ENCODE peak calls at places on chromosomes 4 and X, in nine cellular contexts. One of them, this sample, is unnamed. For H3K27me3, the result is how much of the 10 kb centered on the place peaks cover.

GRCh38 chr4:101200561-101200960 is 146.8 kb downstream of the PPP3CA start:
- DNase-seq in BJ: peak
- DNase-seq in brain microvascular endothelial cell: peak
- DNase-seq in fibroblast of lung: peak
- DNase-seq in heart right ventricle: no peak
- DNase-seq in dorsolateral prefrontal cortex: no peak
- DNase-seq in CD8-positive, alpha-beta T cell: no peak
- DNase-seq in upper lobe of right lung: no peak
- DNase-seq in uterus: no peak
- DNase-seq in this sample: peak

GRCh38 chr4:10417720-10418119 is 39.5 kb downstream of the ZNF518B start:
- DNase-seq in CD8-positive, alpha-beta T cell: no peak
- DNase-seq in dorsolateral prefrontal cortex: no peak
- DNase-seq in fibroblast of lung: peak
- DNase-seq in brain microvascular endothelial cell: no peak
- DNase-seq in BJ: no peak
- DNase-seq in heart right ventricle: peak
- DNase-seq in uterus: no peak
- DNase-seq in upper lobe of right lung: no peak
- DNase-seq in this sample: no peak

GRCh38 chr4:168731706-168732414 is 235.0 kb downstream of the PALLD start:
- DNase-seq in BJ: no peak
- DNase-seq in upper lobe of right lung: no peak
- DNase-seq in brain microvascular endothelial cell: no peak
- DNase-seq in uterus: no peak
- DNase-seq in fibroblast of lung: peak
- DNase-seq in dorsolateral prefrontal cortex: no peak
- DNase-seq in heart right ventricle: no peak
- DNase-seq in CD8-positive, alpha-beta T cell: no peak
- DNase-seq in this sample: no peak

GRCh38 chrX:49915352-49916222 is 6.8 kb upstream of the CLCN5 start:
- DNase-seq in fibroblast of lung: peak
- DNase-seq in upper lobe of right lung: no peak
- DNase-seq in CD8-positive, alpha-beta T cell: peak
- DNase-seq in heart right ventricle: peak
- DNase-seq in dorsolateral prefrontal cortex: no peak
- DNase-seq in brain microvascular endothelial cell: peak
- DNase-seq in BJ: no peak
- DNase-seq in uterus: peak
- DNase-seq in this sample: peak

GRCh38 chrX:21721175-21721574 is 36.7 kb downstream of the SMPX start:
- DNase-seq in BJ: no peak
- DNase-seq in uterus: no peak
- DNase-seq in upper lobe of right lung: no peak
- DNase-seq in CD8-positive, alpha-beta T cell: no peak
- DNase-seq in fibroblast of lung: peak
- DNase-seq in heart right ventricle: peak
- DNase-seq in brain microvascular endothelial cell: no peak
- DNase-seq in dorsolateral prefrontal cortex: no peak
- DNase-seq in this sample: no peak

GRCh38 chr4:125314676-125315570 is at the start of gene FAT4:
- DNase-seq in brain microvascular endothelial cell: peak
- DNase-seq in BJ: peak
- DNase-seq in heart right ventricle: peak
- DNase-seq in dorsolateral prefrontal cortex: peak
- DNase-seq in fibroblast of lung: peak
- DNase-seq in uterus: peak
- DNase-seq in CD8-positive, alpha-beta T cell: peak
- DNase-seq in upper lobe of right lung: peak
- DNase-seq in this sample: peak

GRCh38 chr4:186693159-186693815 is 30.4 kb downstream of the FAT1 start:
- DNase-seq in CD8-positive, alpha-beta T cell: no peak
- DNase-seq in fibroblast of lung: peak
- DNase-seq in heart right ventricle: peak
- DNase-seq in upper lobe of right lung: peak
- DNase-seq in BJ: peak
- DNase-seq in brain microvascular endothelial cell: peak
- DNase-seq in uterus: peak
- DNase-seq in dorsolateral prefrontal cortex: no peak
- DNase-seq in this sample: peak

GRCh38 chrX:18348047-18348446 is 6.4 kb downstream of the SCML2 start:
- DNase-seq in BJ: peak
- DNase-seq in fibroblast of lung: peak
- DNase-seq in CD8-positive, alpha-beta T cell: no peak
- DNase-seq in dorsolateral prefrontal cortex: no peak
- DNase-seq in upper lobe of right lung: no peak
- DNase-seq in heart right ventricle: no peak
- DNase-seq in brain microvascular endothelial cell: no peak
- DNase-seq in uterus: no peak
- DNase-seq in this sample: no peak

GRCh38 chr4:8817813-8818062 is 53.9 kb downstream of the HMX1 start:
- DNase-seq in brain microvascular endothelial cell: no peak
- DNase-seq in fibroblast of lung: no peak
- DNase-seq in heart right ventricle: no peak
- DNase-seq in CD8-positive, alpha-beta T cell: no peak
- DNase-seq in dorsolateral prefrontal cortex: no peak
- DNase-seq in upper lobe of right lung: peak
- DNase-seq in BJ: no peak
- DNase-seq in uterus: no peak
- DNase-seq in this sample: no peak

GRCh38 chr4:89904524-89904923 is 9.9 kb downstream of the MMRN1 start:
- DNase-seq in dorsolateral prefrontal cortex: no peak
- DNase-seq in BJ: no peak
- DNase-seq in heart right ventricle: no peak
- DNase-seq in fibroblast of lung: no peak
- DNase-seq in upper lobe of right lung: no peak
- DNase-seq in brain microvascular endothelial cell: no peak
- DNase-seq in CD8-positive, alpha-beta T cell: no peak
- DNase-seq in uterus: no peak
- DNase-seq in this sample: no peak

GRCh38 chrX:78321809-78322208 is 5.6 kb downstream of the CYSLTR1 start:
- DNase-seq in brain microvascular endothelial cell: no peak
- DNase-seq in CD8-positive, alpha-beta T cell: peak
- DNase-seq in upper lobe of right lung: no peak
- DNase-seq in uterus: no peak
- DNase-seq in heart right ventricle: peak
- DNase-seq in fibroblast of lung: no peak
- DNase-seq in dorsolateral prefrontal cortex: no peak
- DNase-seq in BJ: no peak
- DNase-seq in this sample: peak

GRCh38 chrX:117508021-117508420 is 608.6 kb downstream of the KLHL13 start:
- DNase-seq in upper lobe of right lung: no peak
- DNase-seq in BJ: no peak
- DNase-seq in CD8-positive, alpha-beta T cell: no peak
- DNase-seq in uterus: no peak
- DNase-seq in heart right ventricle: no peak
- DNase-seq in dorsolateral prefrontal cortex: no peak
- DNase-seq in brain microvascular endothelial cell: no peak
- DNase-seq in fibroblast of lung: no peak
- DNase-seq in this sample: no peak

GRCh38 chrX:20266810-20267598 is at the start of gene RPS6KA3:
- DNase-seq in heart right ventricle: peak
- DNase-seq in CD8-positive, alpha-beta T cell: peak
- DNase-seq in brain microvascular endothelial cell: peak
- DNase-seq in dorsolateral prefrontal cortex: peak
- DNase-seq in BJ: peak
- DNase-seq in uterus: peak
- DNase-seq in upper lobe of right lung: peak
- DNase-seq in fibroblast of lung: peak
- DNase-seq in this sample: peak

GRCh38 chr4:1378559-1379231 is 27.5 kb downstream of the NKX1-1 start:
- DNase-seq in dorsolateral prefrontal cortex: no peak
- DNase-seq in CD8-positive, alpha-beta T cell: no peak
- DNase-seq in BJ: no peak
- DNase-seq in upper lobe of right lung: peak
- DNase-seq in brain microvascular endothelial cell: no peak
- DNase-seq in heart right ventricle: no peak
- DNase-seq in fibroblast of lung: no peak
- DNase-seq in uterus: no peak
- DNase-seq in this sample: no peak

GRCh38 chr4:94870151-94870550 is 112.4 kb downstream of the BMPR1B start:
- DNase-seq in BJ: no peak
- DNase-seq in upper lobe of right lung: no peak
- DNase-seq in uterus: no peak
- DNase-seq in fibroblast of lung: peak
- DNase-seq in CD8-positive, alpha-beta T cell: no peak
- DNase-seq in dorsolateral prefrontal cortex: no peak
- DNase-seq in heart right ventricle: no peak
- DNase-seq in brain microvascular endothelial cell: no peak
- DNase-seq in this sample: no peak

GRCh38 chr4:151371045-151371605 is 37.9 kb upstream of the FHIP1A start:
- DNase-seq in CD8-positive, alpha-beta T cell: no peak
- DNase-seq in heart right ventricle: no peak
- DNase-seq in brain microvascular endothelial cell: no peak
- DNase-seq in upper lobe of right lung: no peak
- DNase-seq in uterus: no peak
- DNase-seq in BJ: no peak
- DNase-seq in dorsolateral prefrontal cortex: no peak
- DNase-seq in fibroblast of lung: peak
- DNase-seq in this sample: no peak

GRCh38 chrX:41406211-41406610 is 40.9 kb upstream of the NYX start:
- DNase-seq in heart right ventricle: no peak
- DNase-seq in upper lobe of right lung: no peak
- DNase-seq in brain microvascular endothelial cell: no peak
- DNase-seq in dorsolateral prefrontal cortex: no peak
- DNase-seq in uterus: no peak
- DNase-seq in BJ: no peak
- DNase-seq in fibroblast of lung: peak
- DNase-seq in CD8-positive, alpha-beta T cell: no peak
- DNase-seq in this sample: peak

GRCh38 chr4:72569719-72570235 is 756 bp upstream of the ADAMTS3 start:
- DNase-seq in fibroblast of lung: peak
- DNase-seq in upper lobe of right lung: no peak
- DNase-seq in heart right ventricle: no peak
- DNase-seq in CD8-positive, alpha-beta T cell: no peak
- DNase-seq in uterus: no peak
- DNase-seq in BJ: no peak
- DNase-seq in dorsolateral prefrontal cortex: no peak
- DNase-seq in brain microvascular endothelial cell: no peak
- DNase-seq in this sample: peak

GRCh38 chrX:71177327-71177726 is 32.7 kb downstream of the NLGN3 start:
- DNase-seq in brain microvascular endothelial cell: no peak
- DNase-seq in fibroblast of lung: no peak
- DNase-seq in CD8-positive, alpha-beta T cell: no peak
- DNase-seq in BJ: no peak
- DNase-seq in heart right ventricle: no peak
- DNase-seq in dorsolateral prefrontal cortex: no peak
- DNase-seq in upper lobe of right lung: no peak
- DNase-seq in uterus: no peak
- DNase-seq in this sample: no peak

GRCh38 chrX:102976290-102976689 is 39.2 kb downstream of the RAB40AL start:
- DNase-seq in brain microvascular endothelial cell: no peak
- DNase-seq in uterus: no peak
- DNase-seq in dorsolateral prefrontal cortex: no peak
- DNase-seq in fibroblast of lung: peak
- DNase-seq in heart right ventricle: no peak
- DNase-seq in BJ: no peak
- DNase-seq in CD8-positive, alpha-beta T cell: no peak
- DNase-seq in upper lobe of right lung: no peak
- DNase-seq in this sample: peak

GRCh38 chr4:85761803-85762202 is 286.9 kb downstream of the ARHGAP24 start:
- DNase-seq in heart right ventricle: peak
- DNase-seq in CD8-positive, alpha-beta T cell: no peak
- DNase-seq in BJ: no peak
- DNase-seq in brain microvascular endothelial cell: peak
- DNase-seq in uterus: no peak
- DNase-seq in upper lobe of right lung: no peak
- DNase-seq in dorsolateral prefrontal cortex: no peak
- DNase-seq in fibroblast of lung: peak
- DNase-seq in this sample: no peak

GRCh38 chrX:95836517-95836916 is 848.1 kb upstream of the DIAPH2 start:
- DNase-seq in BJ: no peak
- DNase-seq in CD8-positive, alpha-beta T cell: no peak
- DNase-seq in heart right ventricle: no peak
- DNase-seq in fibroblast of lung: no peak
- DNase-seq in upper lobe of right lung: no peak
- DNase-seq in brain microvascular endothelial cell: no peak
- DNase-seq in dorsolateral prefrontal cortex: no peak
- DNase-seq in uterus: no peak
- DNase-seq in this sample: no peak

GRCh38 chrX:95835223-95835622 is 849.4 kb upstream of the DIAPH2 start:
- DNase-seq in upper lobe of right lung: no peak
- DNase-seq in BJ: no peak
- DNase-seq in CD8-positive, alpha-beta T cell: no peak
- DNase-seq in dorsolateral prefrontal cortex: no peak
- DNase-seq in brain microvascular endothelial cell: no peak
- DNase-seq in heart right ventricle: no peak
- DNase-seq in fibroblast of lung: no peak
- DNase-seq in uterus: no peak
- DNase-seq in this sample: no peak
- H3K27me3 ChIP-seq in upper lobe of right lung: under half
- H3K27me3 ChIP-seq in BJ: under half
- H3K27me3 ChIP-seq in CD8-positive, alpha-beta T cell: under half
- H3K27me3 ChIP-seq in dorsolateral prefrontal cortex: under half
- H3K27me3 ChIP-seq in brain microvascular endothelial cell: under half
- H3K27me3 ChIP-seq in heart right ventricle: under half
- H3K27me3 ChIP-seq in fibroblast of lung: under half
- H3K27me3 ChIP-seq in uterus: under half
- H3K27me3 ChIP-seq in this sample: under half

DNA sequence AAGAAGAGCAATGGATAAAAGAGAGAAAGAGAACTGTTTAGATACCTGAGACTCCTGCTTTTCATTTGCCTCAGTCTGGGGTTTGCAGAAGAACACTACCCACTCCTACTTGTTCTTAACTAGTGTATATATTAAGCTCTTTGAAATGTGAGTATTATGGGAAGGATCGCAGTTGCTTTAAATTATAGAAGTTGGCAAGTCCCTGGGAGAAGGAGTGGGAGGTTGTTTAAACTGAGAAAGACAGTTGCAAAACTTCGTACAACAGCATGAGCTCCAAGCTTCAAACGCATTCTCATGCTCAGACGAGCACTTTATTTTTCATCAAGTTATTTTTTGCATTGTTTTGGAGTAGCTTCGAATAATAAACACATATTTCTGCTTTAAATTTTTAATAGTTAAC is 88.1 kb upstream of the C1QTNF7 start:
- DNase-seq in fibroblast of lung: no peak
- DNase-seq in upper lobe of right lung: no peak
- DNase-seq in uterus: no peak
- DNase-seq in CD8-positive, alpha-beta T cell: no peak
- DNase-seq in BJ: no peak
- DNase-seq in heart right ventricle: no peak
- DNase-seq in brain microvascular endothelial cell: no peak
- DNase-seq in dorsolateral prefrontal cortex: no peak
- DNase-seq in this sample: no peak
- H3K4me3 ChIP-seq in fibroblast of lung: no peak
- H3K4me3 ChIP-seq in upper lobe of right lung: peak
- H3K4me3 ChIP-seq in uterus: peak
- H3K4me3 ChIP-seq in CD8-positive, alpha-beta T cell: no peak
- H3K4me3 ChIP-seq in BJ: no peak
- H3K4me3 ChIP-seq in heart right ventricle: no peak
- H3K4me3 ChIP-seq in brain microvascular endothelial cell: no peak
- H3K4me3 ChIP-seq in dorsolateral prefrontal cortex: no peak
- H3K4me3 ChIP-seq in this sample: no peak

GRCh38 chr4:5524451-5524850 is 183.9 kb downstream of the EVC2 start:
- DNase-seq in fibroblast of lung: peak
- DNase-seq in dorsolateral prefrontal cortex: no peak
- DNase-seq in heart right ventricle: no peak
- DNase-seq in BJ: no peak
- DNase-seq in upper lobe of right lung: no peak
- DNase-seq in uterus: no peak
- DNase-seq in CD8-positive, alpha-beta T cell: no peak
- DNase-seq in brain microvascular endothelial cell: no peak
- DNase-seq in this sample: no peak
- TF ChIP-seq CTCF in fibroblast of lung: no peak
- TF ChIP-seq CTCF in dorsolateral prefrontal cortex: no peak
- TF ChIP-seq CTCF in heart right ventricle: no peak
- TF ChIP-seq CTCF in BJ: no peak
- TF ChIP-seq CTCF in upper lobe of right lung: no peak
- TF ChIP-seq CTCF in uterus: no peak
- TF ChIP-seq CTCF in CD8-positive, alpha-beta T cell: no peak
- TF ChIP-seq CTCF in brain microvascular endothelial cell: no peak
- TF ChIP-seq CTCF in this sample: no peak

GRCh38 chr4:54099959-54100606 is at the start of gene GSX2:
- DNase-seq in heart right ventricle: no peak
- DNase-seq in upper lobe of right lung: no peak
- DNase-seq in BJ: no peak
- DNase-seq in brain microvascular endothelial cell: no peak
- DNase-seq in fibroblast of lung: no peak
- DNase-seq in uterus: peak
- DNase-seq in CD8-positive, alpha-beta T cell: no peak
- DNase-seq in dorsolateral prefrontal cortex: no peak
- DNase-seq in this sample: no peak
- H3K27me3 ChIP-seq in heart right ventricle: half or more
- H3K27me3 ChIP-seq in upper lobe of right lung: half or more
- H3K27me3 ChIP-seq in BJ: under half
- H3K27me3 ChIP-seq in brain microvascular endothelial cell: half or more
- H3K27me3 ChIP-seq in fibroblast of lung: under half
- H3K27me3 ChIP-seq in uterus: under half
- H3K27me3 ChIP-seq in CD8-positive, alpha-beta T cell: under half
- H3K27me3 ChIP-seq in dorsolateral prefrontal cortex: half or more
- H3K27me3 ChIP-seq in this sample: half or more